ENCODE peak calls at places on chromosomes 2 and 18, in seven cellular contexts. K, T, E, Z, H, U and G are unnamed samples. For H3K4me1, the result is how much of the 10 kb centered on the place peaks cover.

GRCh38 chr2:64644240-64645013 is 9.3 kb downstream of the SERTAD2 start:
- DNase-seq in Z (no peak), E (peak), T (peak), H (peak), U (peak), K (no peak), G (peak)

GRCh38 chr2:44753552-44754285 is 187.8 kb upstream of the SIX3 start:
- DNase-seq in U (no peak), T (no peak), K (no peak), H (peak), Z (no peak), E (no peak), G (no peak)

GRCh38 chr2:128309341-128310093 is 9.2 kb downstream of the HS6ST1 start:
- DNase-seq in U (peak), T (peak), K (no peak), Z (peak), H (peak), E (peak), G (peak)

GRCh38 chr2:185970148-185970852 is 231.7 kb downstream of the FSIP2 start:
- DNase-seq in K (no peak), Z (no peak), U (no peak), E (no peak), H (peak), T (no peak), G (no peak)

GRCh38 chr2:73359915-73360697 is 25.5 kb upstream of the ALMS1 start:
- DNase-seq in H (no peak), E (no peak), Z (no peak), K (no peak), U (no peak), T (no peak), G (no peak)

GRCh38 chr2:102030855-102031527 is 39.2 kb downstream of the IL1R2 start:
- DNase-seq in E (no peak), Z (no peak), T (no peak), U (no peak), K (no peak), H (no peak), G (no peak)

GRCh38 chr2:20595439-20596192 is 55.3 kb downstream of the HS1BP3 start:
- DNase-seq in E (peak), H (peak), T (peak), K (no peak), U (no peak), Z (no peak), G (peak)

GRCh38 chr2:29115797-29116781 is 874 bp downstream of the CLIP4 start:
- DNase-seq in Z (peak), T (peak), K (peak), H (peak), U (peak), E (peak), G (peak)

GRCh38 chr18:24089059-24089458 is 49.8 kb upstream of the CABYR start:
- DNase-seq in E (no peak), H (no peak), T (no peak), Z (no peak), K (no peak), U (no peak), G (no peak)

GRCh38 chr2:112877423-112877822 is 33.5 kb upstream of the IL37 start:
- DNase-seq in Z (no peak), U (no peak), T (no peak), H (peak), E (no peak), K (no peak), G (no peak)
- H3K4me1 ChIP-seq in Z (under half), U (under half), T (under half), H (under half), E (under half), K (under half), G (under half)

GRCh38 chr2:111069722-111070121 is 51.0 kb upstream of the BCL2L11 start:
- DNase-seq in T (no peak), K (no peak), H (no peak), E (no peak), Z (no peak), U (no peak), G (no peak)
- TF ChIP-seq CTCF in T (no peak), K (no peak), H (no peak), E (no peak), Z (no peak), U (no peak), G (no peak)

GRCh38 chr2:113818382-113818951 is 62.0 kb upstream of the SLC35F5 start:
- DNase-seq in K (no peak), H (peak), U (peak), E (no peak), Z (no peak), T (peak), G (peak)

GRCh38 chr2:113827426-113827825 is 62.5 kb upstream of the ACTR3 start:
- DNase-seq in T (no peak), E (no peak), H (no peak), Z (no peak), K (no peak), U (no peak), G (no peak)

GRCh38 chr2:113826346-113827285 is 63.3 kb upstream of the ACTR3 start:
- DNase-seq in K (no peak), Z (no peak), T (no peak), E (no peak), U (peak), H (peak), G (no peak)

GRCh38 chr2:113823729-113824595 is 65.9 kb upstream of the ACTR3 start:
- DNase-seq in T (no peak), E (no peak), U (no peak), Z (no peak), H (no peak), K (no peak), G (no peak)

GRCh38 chr2:113822087-113822805 is 65.8 kb upstream of the SLC35F5 start:
- DNase-seq in T (no peak), Z (no peak), H (no peak), U (no peak), K (no peak), E (no peak), G (no peak)
- H3K4me1 ChIP-seq in T (under half), Z (under half), H (under half), U (under half), K (under half), E (under half), G (under half)

DNA sequence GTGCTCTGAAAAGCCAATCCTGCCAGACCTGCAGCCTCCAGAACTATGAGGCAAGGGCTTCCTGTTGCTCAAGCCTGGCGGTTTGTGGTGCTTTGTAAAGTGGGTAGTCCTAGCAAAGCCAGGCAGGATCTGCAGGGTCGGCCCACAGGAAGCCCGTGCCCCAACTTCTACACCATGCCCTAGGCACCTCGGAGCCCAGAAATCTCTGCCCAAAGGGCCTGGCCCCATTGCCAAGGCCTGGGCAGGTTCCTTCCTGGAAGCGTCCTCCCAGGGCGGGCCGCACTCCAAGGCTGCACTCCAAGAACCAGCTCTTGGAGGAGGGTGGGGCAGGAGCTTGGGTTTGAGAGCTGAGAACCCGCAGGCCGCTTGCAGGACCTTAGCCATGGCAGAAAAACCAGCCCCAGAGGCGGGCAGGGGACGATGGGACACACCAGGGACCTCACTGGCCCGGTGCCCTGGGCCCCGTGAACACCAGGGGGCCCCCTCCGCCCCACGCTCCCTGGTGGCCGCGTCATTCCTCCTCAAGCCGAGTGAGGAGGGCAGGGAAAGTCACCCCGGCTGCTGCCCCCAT is 37.2 kb upstream of the ID2 start:
- DNase-seq in H (no peak), Z (no peak), T (no peak), E (peak), K (no peak), U (peak), G (no peak)
- TF ChIP-seq CTCF in H (no peak), Z (no peak), T (no peak), E (no peak), K (no peak), U (no peak), G (no peak)

DNA sequence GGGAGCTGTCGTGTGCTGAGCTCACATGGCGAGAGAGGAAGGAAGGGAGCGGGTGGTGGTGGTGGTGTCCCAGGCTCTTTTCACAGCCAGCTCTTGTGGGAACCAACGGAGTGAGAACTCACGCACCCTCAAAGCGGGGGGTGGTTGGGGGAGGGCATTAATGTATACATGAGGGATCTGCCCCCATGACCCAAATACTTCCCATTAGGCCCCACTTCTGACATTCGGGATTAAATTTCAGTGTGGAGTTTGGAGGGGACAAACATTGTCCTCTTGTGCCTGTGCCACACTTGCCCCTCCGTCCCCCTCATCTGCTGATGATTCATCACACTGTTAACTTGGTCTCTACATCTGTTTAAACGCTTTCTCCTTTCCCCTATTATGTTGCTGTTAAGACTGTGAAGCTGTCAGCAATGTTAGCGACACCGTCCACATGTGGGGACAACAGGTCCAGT is 22.5 kb downstream of the INPP4A start:
- DNase-seq in H (no peak), U (no peak), T (no peak), E (no peak), K (no peak), Z (no peak), G (no peak)
- H3K4me1 ChIP-seq in H (under half), U (under half), T (under half), E (under half), K (under half), Z (under half), G (under half)

GRCh38 chr2:37418956-37419355 is 74.5 kb downstream of the QPCT start:
- DNase-seq in T (no peak), Z (no peak), U (no peak), E (no peak), K (no peak), H (no peak), G (no peak)

GRCh38 chr2:37417321-37417720 is 72.9 kb downstream of the QPCT start:
- DNase-seq in K (no peak), E (no peak), U (peak), Z (no peak), T (no peak), H (peak), G (no peak)

GRCh38 chr2:37414470-37414949 is 70.1 kb downstream of the QPCT start:
- DNase-seq in U (peak), K (no peak), T (no peak), Z (no peak), E (no peak), H (peak), G (no peak)

GRCh38 chr2:37412201-37412600 is 67.8 kb downstream of the QPCT start:
- DNase-seq in K (no peak), Z (no peak), T (no peak), U (no peak), H (no peak), E (no peak), G (no peak)

DNA sequence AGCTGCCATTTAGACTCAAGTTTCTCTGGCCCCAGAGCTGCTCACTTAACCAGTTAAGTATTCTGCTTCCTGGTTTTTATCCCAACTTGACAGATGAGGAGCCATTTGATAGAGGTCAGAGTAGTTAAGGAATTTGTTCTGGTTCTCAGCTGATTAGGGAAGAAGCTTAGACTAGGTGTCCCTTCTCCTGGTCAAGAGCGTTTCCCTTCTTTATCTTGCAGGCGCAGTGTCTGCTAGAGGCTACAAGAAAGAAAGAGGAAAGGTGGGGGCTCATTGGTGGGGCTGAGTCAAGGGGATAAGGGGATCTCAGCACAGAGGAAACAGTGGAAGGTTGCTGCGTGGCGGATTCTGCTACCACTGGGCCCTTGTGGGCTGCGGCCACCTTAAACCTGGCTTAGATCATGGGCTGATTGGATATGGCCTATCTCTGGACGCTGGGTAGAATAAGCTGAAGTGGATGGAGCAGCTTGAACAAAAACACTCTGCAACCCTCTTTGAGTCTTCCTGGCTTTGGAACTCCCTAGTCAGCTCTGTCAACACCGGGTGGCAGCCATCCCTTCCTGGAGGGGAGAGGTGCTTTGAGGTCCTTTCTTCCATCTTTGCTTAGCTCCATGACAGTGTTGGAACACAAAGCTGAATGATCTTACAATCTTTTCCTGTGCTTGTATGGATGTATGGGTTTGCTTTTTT is 70.8 kb downstream of the QPCT start:
- DNase-seq in Z (no peak), K (no peak), E (no peak), H (peak), U (peak), T (no peak), G (no peak)
- TF ChIP-seq CTCF in Z (no peak), K (no peak), E (no peak), H (no peak), U (peak), T (no peak), G (no peak)